ENCODE peak calls at places on chromosomes 4 and X, in five cellular contexts. S is tibial nerve, G is lung, U is kidney, J is cardiac muscle cell. Y is an unnamed sample. For H3K4me1, the result is how much of the 10 kb centered on the place peaks cover.

GRCh38 chr4:19205853-19206252 is 1045.9 kb upstream of the SLIT2 start:
- DNase-seq in U (no peak), J (no peak), S (no peak), G (no peak), Y (no peak)

GRCh38 chr4:620201-620600 is 5.2 kb upstream of the PDE6B start:
- DNase-seq in S (no peak), G (no peak), J (no peak), U (no peak), Y (no peak)

GRCh38 chr4:78057135-78057599 is at the start of gene FRAS1:
- DNase-seq in J (peak), S (no peak), U (peak), G (no peak), Y (peak)

GRCh38 chrX:118254611-118255010 is 91.3 kb upstream of the WDR44 start:
- DNase-seq in G (peak), S (peak), U (no peak), J (peak), Y (no peak)

GRCh38 chr4:128512161-128512560 is 224.5 kb upstream of the PGRMC2 start:
- DNase-seq in U (no peak), J (no peak), S (no peak), G (no peak), Y (no peak)

GRCh38 chr4:2825740-2826139 is 17.9 kb upstream of the ADD1 start:
- DNase-seq in S (no peak), G (no peak), U (peak), J (no peak), Y (no peak)

GRCh38 chrX:125977851-125978250 is 188.2 kb downstream of the DCAF12L2 start:
- DNase-seq in U (no peak), S (no peak), G (no peak), J (no peak), Y (no peak)

GRCh38 chrX:49876750-49877149 is 2.5 kb upstream of the USP27X start:
- DNase-seq in U (no peak), G (no peak), J (peak), S (peak), Y (no peak)

GRCh38 chr4:111945014-111945413 is 200.2 kb upstream of the FAM241A start:
- DNase-seq in S (no peak), J (peak), G (no peak), U (no peak), Y (no peak)

GRCh38 chr4:41512604-41513003 is 25.4 kb upstream of the LIMCH1 start:
- DNase-seq in S (no peak), U (no peak), J (no peak), G (no peak), Y (no peak)

GRCh38 chrX:19886888-19887531 is 390 bp downstream of the SH3KBP1 start:
- DNase-seq in U (peak), J (peak), S (no peak), G (no peak), Y (peak)

GRCh38 chr4:32909722-32910121 is 2189.6 kb downstream of the PCDH7 start:
- DNase-seq in S (no peak), J (no peak), U (no peak), G (no peak), Y (no peak)

GRCh38 chrX:13482764-13483552 is 86.4 kb upstream of the EGFL6 start:
- DNase-seq in J (no peak), S (no peak), U (no peak), G (no peak), Y (no peak)

GRCh38 chrX:15334561-15334960 is 762 bp downstream of the PIGA start:
- DNase-seq in S (no peak), U (no peak), J (peak), G (no peak), Y (peak)

GRCh38 chrX:53300157-53300556 is 18.8 kb upstream of the IQSEC2 start:
- DNase-seq in S (no peak), J (no peak), G (no peak), U (no peak), Y (no peak)

GRCh38 chr4:69750346-69750745 is 10.1 kb downstream of the SULT1B1 start:
- DNase-seq in S (no peak), G (no peak), J (peak), U (no peak), Y (no peak)

GRCh38 chr4:40437741-40438383 is 102.7 kb downstream of the CHRNA9 start:
- DNase-seq in U (no peak), J (no peak), S (no peak), G (no peak), Y (no peak)

GRCh38 chr4:137543198-137543597 is 10.9 kb upstream of the PCDH18 start:
- DNase-seq in J (no peak), S (no peak), U (no peak), G (no peak), Y (no peak)

GRCh38 chr4:112523008-112523440 is 7.0 kb upstream of the NEUROG2 start:
- DNase-seq in U (no peak), G (no peak), J (peak), S (no peak), Y (peak)

GRCh38 chrX:70479197-70479969 is 34.7 kb downstream of the DLG3 start:
- DNase-seq in G (no peak), S (no peak), J (peak), U (no peak), Y (no peak)

GRCh38 chr4:1559896-1560650 is 124.0 kb downstream of the FAM53A start:
- DNase-seq in U (no peak), J (no peak), G (no peak), S (no peak), Y (no peak)

GRCh38 chr4:130257271-130257670 is 1161.3 kb downstream of the C4orf33 start:
- DNase-seq in S (no peak), U (no peak), J (peak), G (no peak), Y (no peak)

GRCh38 chr4:924107-925096 is 7.7 kb downstream of the GAK start:
- DNase-seq in S (no peak), J (peak), G (no peak), U (peak), Y (no peak)

GRCh38 chr4:164926301-164926700 is 49.3 kb downstream of the APELA start:
- DNase-seq in U (no peak), S (no peak), G (no peak), J (no peak), Y (no peak)

GRCh38 chrX:36986231-36986630 is 21.9 kb upstream of the FAM47C start:
- DNase-seq in S (no peak), J (no peak), U (no peak), G (no peak), Y (peak)

DNA sequence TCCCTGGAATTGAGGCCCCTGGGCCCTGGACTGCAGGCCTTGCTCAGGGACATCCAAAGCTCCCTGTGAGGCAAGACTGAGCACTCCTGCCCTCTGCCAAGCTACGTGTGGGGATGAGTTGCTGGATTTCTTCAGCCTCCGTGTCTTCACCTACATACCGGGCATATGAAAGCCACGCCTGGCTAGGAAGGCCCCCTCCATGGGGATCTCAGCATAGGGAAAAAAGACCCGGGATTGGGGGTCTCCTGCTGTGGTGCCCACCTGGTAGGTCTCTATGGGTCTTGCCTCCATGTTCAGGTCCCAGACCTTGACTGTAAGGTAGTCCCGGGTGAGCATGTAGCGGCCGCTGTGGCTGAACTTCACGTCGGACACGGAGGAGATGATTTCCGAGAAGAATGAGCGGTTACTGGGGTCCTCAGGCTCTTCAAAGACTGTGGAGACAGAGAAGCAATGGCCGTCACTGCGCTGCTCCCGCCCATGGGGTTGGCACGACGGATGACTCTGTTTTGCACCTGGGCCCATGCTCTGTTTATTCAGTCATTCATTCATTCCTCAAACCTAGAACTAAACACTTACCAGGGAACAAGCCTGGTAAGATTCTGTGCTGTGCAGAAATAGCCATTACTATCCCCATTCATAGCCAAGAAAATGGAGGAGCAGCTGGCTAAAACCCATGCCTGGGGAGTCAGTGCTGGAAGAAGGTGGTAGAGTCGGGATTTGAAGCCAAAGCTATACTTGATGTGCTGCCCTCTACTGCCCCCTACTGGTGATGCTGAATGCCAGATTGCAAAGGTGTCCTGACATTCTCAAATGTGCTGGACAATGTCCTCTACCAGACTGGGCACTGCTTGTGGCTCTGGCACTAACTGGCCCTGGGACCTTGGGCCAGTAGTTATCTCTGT is 63.9 kb downstream of the WFS1 start:
- DNase-seq in S (no peak), U (no peak), J (no peak), G (no peak), Y (peak)
- H3K4me1 ChIP-seq in S (under half), U (under half), J (under half), G (under half), Y (under half)

GRCh38 chr4:52643846-52644245 is 15.3 kb downstream of the USP46 start:
- DNase-seq in J (peak), S (peak), U (no peak), G (peak), Y (peak)
- H3K4me3 ChIP-seq in J (no peak), S (no peak), U (no peak), G (no peak), Y (no peak)

GRCh38 chrX:84192006-84192405 is 4.0 kb upstream of the RPS6KA6 start:
- DNase-seq in U (no peak), G (no peak), J (no peak), S (no peak), Y (no peak)
- H3K27ac ChIP-seq in U (no peak), G (no peak), J (no peak), S (no peak), Y (no peak)

DNA sequence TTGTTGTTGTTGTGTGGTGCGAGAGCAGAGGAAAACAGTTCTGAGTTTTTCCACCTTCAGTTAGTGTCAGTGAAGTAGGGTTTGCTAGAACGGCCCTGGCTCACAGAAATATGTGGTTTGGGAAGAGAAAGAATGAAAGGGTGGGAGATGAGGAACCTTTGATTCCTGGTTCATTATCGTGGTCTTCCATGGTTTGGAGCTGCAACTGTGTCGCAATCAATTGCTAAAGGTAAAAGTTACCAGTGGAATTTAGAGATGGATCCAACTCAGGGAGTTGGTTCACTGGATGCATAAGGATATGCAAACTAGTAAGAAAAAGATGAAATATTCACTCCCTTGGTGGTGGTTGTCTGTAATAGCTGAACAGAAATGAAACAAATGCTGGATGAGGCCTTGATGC is 35.6 kb upstream of the GPR34 start:
- DNase-seq in U (no peak), J (no peak), S (no peak), G (no peak), Y (no peak)
- H3K4me1 ChIP-seq in U (under half), J (under half), S (under half), G (under half), Y (under half)

GRCh38 chrX:33211356-33212254 is at the start of gene DMD:
- DNase-seq in S (peak), G (peak), U (peak), J (peak), Y (no peak)
- H3K4me3 ChIP-seq in S (peak), G (no peak), U (no peak), J (peak), Y (peak)

DNA sequence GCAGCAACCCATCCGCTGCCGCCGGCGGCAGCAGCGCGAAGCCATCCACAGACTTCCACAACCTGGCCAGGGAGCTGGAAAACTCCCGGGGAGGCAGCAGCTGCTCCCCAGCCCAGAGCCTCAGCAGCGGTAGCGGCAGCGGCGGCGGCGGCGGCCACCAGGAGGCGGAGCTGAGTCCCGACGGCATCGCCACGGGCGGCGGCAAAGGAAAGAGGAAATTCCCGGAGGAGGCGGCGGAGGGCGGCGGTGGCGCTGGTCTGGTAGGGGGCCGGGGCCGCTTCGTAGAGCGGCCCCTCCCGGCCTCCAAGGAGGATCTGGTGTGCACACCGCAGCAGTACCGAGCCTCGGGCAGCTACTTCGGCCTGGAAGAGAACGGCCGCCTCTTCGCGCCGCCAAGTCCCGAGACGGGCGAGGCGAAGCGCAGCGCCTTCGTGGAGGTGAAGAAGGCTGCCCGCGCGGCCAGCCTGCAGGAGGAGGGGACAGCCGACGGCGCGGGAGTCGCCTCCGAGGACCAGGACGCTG is 4.9 kb downstream of the PRDM8 start:
- DNase-seq in U (peak), J (peak), S (peak), G (peak), Y (peak)
- H3K27ac ChIP-seq in U (no peak), J (no peak), S (peak), G (peak), Y (peak)